ENCODE peak calls at places on chromosomes 13 and 19, in nine cellular contexts. M is AG04450, K is MCF 10A, H is right lobe of liver, T is tibial artery, Y is pancreas, R is osteocyte, Q is BJ, E is endothelial cell. B is an unnamed sample.

GRCh38 chr19:36547001-36547732 is 19.1 kb upstream of the ZNF260 start:
- DNase-seq in M (no peak), R (no peak), H (no peak), Q (no peak), K (peak), E (no peak), Y (no peak), T (no peak), B (no peak)

GRCh38 chr19:35742121-35742724 is at the start of gene IGFLR1:
- DNase-seq in H (no peak), R (no peak), M (no peak), K (no peak), Q (no peak), T (no peak), E (no peak), Y (no peak), B (no peak)

GRCh38 chr13:23020246-23020843 is 160.4 kb upstream of the SGCG start:
- DNase-seq in Y (no peak), Q (peak), R (no peak), H (no peak), T (peak), K (peak), E (peak), M (no peak), B (peak)

GRCh38 chr13:27712421-27712820 is 79.9 kb upstream of the GSX1 start:
- DNase-seq in H (peak), Q (no peak), R (no peak), K (peak), E (no peak), M (no peak), T (peak), Y (no peak), B (no peak)

GRCh38 chr19:43470288-43470687 is 4.9 kb upstream of the LYPD3 start:
- DNase-seq in M (peak), H (no peak), Q (peak), R (no peak), T (no peak), Y (no peak), K (no peak), E (no peak), B (no peak)

GRCh38 chr13:37118002-37118401 is 12.5 kb upstream of the CSNK1A1L start:
- DNase-seq in R (no peak), K (no peak), M (no peak), Y (no peak), E (no peak), Q (no peak), T (no peak), H (no peak), B (no peak)

GRCh38 chr19:51410950-51411748 is 6.3 kb downstream of the SIGLEC10 start:
- DNase-seq in E (no peak), R (no peak), H (no peak), M (no peak), Q (no peak), T (no peak), Y (no peak), K (no peak), B (no peak)

GRCh38 chr13:76812971-76813691 is 73.1 kb downstream of the KCTD12 start:
- DNase-seq in H (no peak), Y (no peak), R (no peak), T (peak), K (peak), Q (no peak), M (no peak), E (no peak), B (no peak)

GRCh38 chr13:113669231-113669870 is 2.3 kb downstream of the GRK1 start:
- DNase-seq in K (no peak), E (no peak), R (no peak), Y (no peak), H (peak), M (no peak), Q (no peak), T (no peak), B (no peak)

GRCh38 chr19:29248332-29248844 is 35.4 kb upstream of the UQCRFS1 start:
- DNase-seq in H (no peak), R (no peak), E (no peak), Y (no peak), M (no peak), Q (no peak), K (no peak), T (no peak), B (no peak)

GRCh38 chr13:58852076-58852475 is 1220.5 kb downstream of the PCDH17 start:
- DNase-seq in H (no peak), Q (no peak), K (peak), E (no peak), T (no peak), R (no peak), Y (no peak), M (no peak), B (no peak)

GRCh38 chr19:7862413-7862951 is 11.7 kb downstream of the PRR36 start:
- DNase-seq in K (no peak), Q (no peak), M (no peak), H (no peak), E (peak), T (no peak), R (no peak), Y (peak), B (no peak)

GRCh38 chr13:39484506-39485313 is 118.3 kb downstream of the LHFPL6 start:
- DNase-seq in M (no peak), K (no peak), Q (peak), E (no peak), T (no peak), R (no peak), H (no peak), Y (no peak), B (no peak)

GRCh38 chr13:113995051-113995601 is 21.2 kb upstream of the C13orf46 start:
- DNase-seq in R (no peak), T (no peak), M (no peak), Q (no peak), H (no peak), Y (peak), K (no peak), E (no peak), B (no peak)

GRCh38 chr13:100872761-100873160 is 198.2 kb upstream of the TMTC4 start:
- DNase-seq in Y (no peak), E (no peak), K (peak), T (no peak), Q (no peak), R (no peak), M (no peak), H (no peak), B (peak)

GRCh38 chr13:99374169-99374991 is 67.2 kb upstream of the GPR183 start:
- DNase-seq in M (no peak), H (no peak), T (no peak), R (peak), Y (no peak), E (no peak), Q (no peak), K (no peak), B (no peak)

GRCh38 chr13:44176173-44176572 is 197.5 kb upstream of the SERP2 start:
- DNase-seq in Y (no peak), K (no peak), R (no peak), T (no peak), Q (no peak), M (no peak), H (no peak), E (no peak), B (no peak)

GRCh38 chr19:14112809-14113385 is 4.7 kb downstream of the PRKACA start:
- DNase-seq in M (no peak), E (no peak), R (no peak), Q (no peak), Y (no peak), H (peak), K (no peak), T (peak), B (no peak)

GRCh38 chr13:32007494-32007893 is 24.1 kb upstream of the FRY start:
- DNase-seq in Y (no peak), H (no peak), Q (no peak), T (no peak), R (no peak), K (no peak), M (no peak), E (no peak), B (no peak)

GRCh38 chr19:40745402-40745780 is 4.9 kb downstream of the ACTMAP start:
- DNase-seq in H (no peak), R (no peak), Y (no peak), K (no peak), Q (no peak), T (no peak), M (peak), E (no peak), B (no peak)

GRCh38 chr19:18292810-18293641 is 11.6 kb upstream of the JUND start:
- DNase-seq in H (peak), R (no peak), M (no peak), Y (peak), Q (no peak), K (peak), T (peak), E (peak), B (no peak)

GRCh38 chr13:25675060-25675459 is 303.3 kb downstream of the ATP8A2 start:
- DNase-seq in R (peak), K (no peak), M (no peak), E (no peak), Y (no peak), T (no peak), H (no peak), Q (no peak), B (no peak)

GRCh38 chr13:40595693-40596092 is 70.7 kb downstream of the FOXO1 start:
- DNase-seq in R (no peak), K (no peak), M (no peak), H (no peak), Y (no peak), T (no peak), E (no peak), Q (no peak), B (no peak)

GRCh38 chr19:37361994-37362393 is 8.9 kb upstream of the ZNF527 start:
- DNase-seq in E (no peak), H (no peak), R (no peak), Q (peak), K (no peak), M (peak), T (no peak), Y (no peak), B (no peak)

GRCh38 chr13:88068316-88068715 is 397.1 kb downstream of the SLITRK5 start:
- DNase-seq in Q (no peak), R (no peak), Y (no peak), T (no peak), H (no peak), M (peak), E (no peak), K (no peak), B (no peak)

GRCh38 chr19:50518091-50519005 is 4.6 kb upstream of the ASPDH start:
- DNase-seq in M (no peak), T (no peak), Y (no peak), E (no peak), R (no peak), K (no peak), H (no peak), Q (no peak), B (no peak)

GRCh38 chr19:2344381-2344870 is 15.6 kb upstream of the TMPRSS9 start:
- DNase-seq in M (no peak), T (no peak), E (no peak), Y (peak), H (no peak), Q (no peak), R (no peak), K (no peak), B (no peak)

GRCh38 chr13:50421457-50422130 is 406.4 kb downstream of the KCNRG start:
- DNase-seq in K (peak), E (no peak), T (no peak), R (no peak), H (no peak), M (no peak), Y (no peak), Q (no peak), B (no peak)

GRCh38 chr13:52707375-52707774 is 32.2 kb downstream of the CNMD start:
- DNase-seq in T (no peak), M (no peak), K (no peak), R (no peak), H (no peak), E (no peak), Q (no peak), Y (no peak), B (no peak)

GRCh38 chr19:38564981-38565685 is 52.6 kb downstream of the MAP4K1 start:
- DNase-seq in H (no peak), R (no peak), M (no peak), T (no peak), K (no peak), Q (no peak), E (no peak), Y (no peak), B (no peak)

GRCh38 chr13:51009597-51009996 is 100.0 kb downstream of the RNASEH2B start:
- DNase-seq in M (no peak), Y (no peak), H (no peak), Q (no peak), E (no peak), T (no peak), K (no peak), R (no peak), B (no peak)

GRCh38 chr19:53553865-53554791 is 16.2 kb downstream of the ZNF331 start:
- DNase-seq in M (peak), Q (peak), K (peak), T (peak), E (peak), R (peak), Y (peak), H (peak), B (peak)

GRCh38 chr19:9406798-9407352 is 28.5 kb downstream of the ZNF266 start:
- DNase-seq in Q (peak), Y (peak), M (peak), R (no peak), E (no peak), H (no peak), T (peak), K (no peak), B (peak)

DNA sequence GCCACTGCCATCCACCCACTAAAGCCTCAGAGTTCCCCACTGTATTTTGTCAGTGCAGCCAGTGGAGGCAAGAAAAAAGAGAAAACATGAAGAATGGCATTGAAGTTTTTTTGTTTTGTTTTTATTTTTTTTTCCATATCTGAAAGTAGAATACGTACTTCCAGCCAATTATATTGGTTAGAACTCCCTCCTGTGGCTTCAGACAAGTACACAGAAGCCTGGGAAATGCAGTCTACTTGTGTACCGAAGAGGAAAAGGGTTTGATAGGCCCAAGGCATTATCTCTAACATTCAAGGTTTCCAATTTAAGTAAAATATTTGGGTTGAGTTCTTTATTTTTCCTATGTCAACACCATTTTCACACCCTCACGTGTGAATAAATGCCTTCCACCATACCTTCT is 696.2 kb upstream of the GPC6 start:
- DNase-seq in Q (no peak), T (no peak), H (no peak), E (no peak), Y (no peak), R (no peak), K (no peak), M (no peak), B (no peak)
- TF ChIP-seq CTCF in Q (no peak), T (no peak), H (no peak), E (no peak), Y (no peak), R (no peak), K (peak), M (peak), B (peak)

GRCh38 chr19:15199652-15200574 is 882 bp downstream of the NOTCH3 start:
- DNase-seq in T (peak), E (peak), Q (no peak), M (no peak), Y (peak), K (no peak), H (no peak), R (no peak), B (no peak)
- TF ChIP-seq CTCF in T (no peak), E (no peak), Q (no peak), M (no peak), Y (no peak), K (no peak), H (no peak), R (no peak), B (no peak)

GRCh38 chr13:79548886-79549285 is 67.9 kb downstream of the NDFIP2 start:
- DNase-seq in K (peak), E (no peak), H (no peak), T (no peak), M (no peak), Q (no peak), Y (no peak), R (no peak), B (no peak)
- TF ChIP-seq CTCF in K (peak), E (no peak), H (no peak), T (no peak), M (peak), Q (peak), Y (no peak), R (peak), B (peak)

GRCh38 chr19:23855676-23856075 is 59.0 kb upstream of the ZNF726 start:
- DNase-seq in E (no peak), K (no peak), T (no peak), H (no peak), Q (no peak), Y (no peak), R (no peak), M (no peak), B (no peak)
- TF ChIP-seq CTCF in E (no peak), K (no peak), T (no peak), H (no peak), Q (no peak), Y (no peak), R (no peak), M (no peak), B (no peak)

GRCh38 chr13:91632071-91632470 is 233.7 kb downstream of the GPC5 start:
- DNase-seq in R (no peak), E (no peak), T (no peak), H (no peak), Y (no peak), K (peak), M (no peak), Q (no peak), B (no peak)
- TF ChIP-seq CTCF in R (no peak), E (no peak), T (no peak), H (no peak), Y (no peak), K (no peak), M (no peak), Q (no peak), B (no peak)

DNA sequence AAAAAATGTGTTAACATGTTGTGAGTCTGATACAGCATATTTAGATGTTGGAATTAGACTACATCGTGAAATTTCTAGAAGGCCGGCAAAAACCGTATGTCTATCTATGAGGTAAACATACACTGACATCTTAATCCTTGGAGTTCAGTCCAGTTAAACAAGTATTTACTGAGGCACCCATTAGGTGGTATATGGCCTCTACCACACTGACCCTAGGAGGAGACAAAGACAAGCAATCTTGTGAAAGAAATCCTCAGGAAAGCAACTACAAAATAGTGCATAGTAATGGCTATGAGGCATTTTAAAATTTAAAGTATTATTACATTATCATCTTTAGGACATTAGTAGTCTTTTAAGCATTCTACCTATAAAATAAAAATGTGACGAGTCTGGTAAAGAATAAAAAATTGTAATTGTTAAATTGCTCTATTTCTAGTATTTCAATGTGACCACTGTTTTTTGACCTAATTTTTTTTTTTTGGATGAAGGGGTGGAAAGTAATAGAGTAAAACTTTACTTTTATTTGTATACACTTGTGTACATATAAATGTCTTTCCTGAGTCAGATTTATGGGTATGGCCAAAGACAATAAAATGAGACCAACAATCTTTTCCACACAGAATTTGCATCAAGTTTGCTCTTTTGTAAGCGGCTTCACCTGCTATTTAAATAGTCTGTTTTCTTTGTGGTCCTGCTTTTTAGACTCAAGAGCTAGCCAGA is 50.5 kb downstream of the KATNAL1 start:
- DNase-seq in K (peak), Q (no peak), R (no peak), M (no peak), H (no peak), T (no peak), E (no peak), Y (no peak), B (no peak)
- TF ChIP-seq CTCF in K (no peak), Q (peak), R (peak), M (peak), H (no peak), T (no peak), E (no peak), Y (no peak), B (peak)

GRCh38 chr19:45254044-45254531 is 3.0 kb downstream of the MARK4 start:
- DNase-seq in M (no peak), E (no peak), Y (peak), K (no peak), H (no peak), R (no peak), Q (no peak), T (no peak), B (no peak)
- TF ChIP-seq CTCF in M (peak), E (peak), Y (no peak), K (peak), H (no peak), R (no peak), Q (peak), T (no peak), B (no peak)